ENCODE peak calls at places on chromosomes 3 and 15, in four cellular contexts. One of them, this sample, is unnamed.

GRCh38 chr3:119352863-119353527 is 58.8 kb downstream of the ARHGAP31 start:
- DNase-seq in dorsolateral prefrontal cortex: no peak
- DNase-seq in heart right ventricle: peak
- DNase-seq in neural progenitor cell: no peak
- DNase-seq in this sample: no peak

GRCh38 chr3:158574646-158575045 is 3.7 kb downstream of the MLF1 start:
- DNase-seq in dorsolateral prefrontal cortex: no peak
- DNase-seq in heart right ventricle: no peak
- DNase-seq in neural progenitor cell: no peak
- DNase-seq in this sample: no peak

GRCh38 chr3:53842436-53843194 is 3.6 kb downstream of the CHDH start:
- DNase-seq in dorsolateral prefrontal cortex: peak
- DNase-seq in heart right ventricle: peak
- DNase-seq in neural progenitor cell: peak
- DNase-seq in this sample: peak

GRCh38 chr3:71210257-71211002 is 373.1 kb downstream of the FOXP1 start:
- DNase-seq in dorsolateral prefrontal cortex: no peak
- DNase-seq in heart right ventricle: no peak
- DNase-seq in neural progenitor cell: no peak
- DNase-seq in this sample: peak

GRCh38 chr15:73352082-73352481 is 16.7 kb downstream of the HCN4 start:
- DNase-seq in dorsolateral prefrontal cortex: peak
- DNase-seq in heart right ventricle: peak
- DNase-seq in neural progenitor cell: no peak
- DNase-seq in this sample: no peak

GRCh38 chr15:65521355-65521754 is 3.9 kb upstream of the DPP8 start:
- DNase-seq in dorsolateral prefrontal cortex: no peak
- DNase-seq in heart right ventricle: no peak
- DNase-seq in neural progenitor cell: no peak
- DNase-seq in this sample: no peak

GRCh38 chr3:146325170-146325569 is 74.3 kb upstream of the PLSCR4 start:
- DNase-seq in dorsolateral prefrontal cortex: no peak
- DNase-seq in heart right ventricle: no peak
- DNase-seq in neural progenitor cell: no peak
- DNase-seq in this sample: no peak

GRCh38 chr15:48962662-48963523 is 826 bp downstream of the SHC4 start:
- DNase-seq in dorsolateral prefrontal cortex: peak
- DNase-seq in heart right ventricle: no peak
- DNase-seq in neural progenitor cell: peak
- DNase-seq in this sample: no peak

GRCh38 chr15:28024889-28025250 is 74.2 kb downstream of the OCA2 start:
- DNase-seq in dorsolateral prefrontal cortex: no peak
- DNase-seq in heart right ventricle: no peak
- DNase-seq in neural progenitor cell: no peak
- DNase-seq in this sample: no peak

GRCh38 chr3:31882431-31882830 is 98.6 kb downstream of the OSBPL10 start:
- DNase-seq in dorsolateral prefrontal cortex: no peak
- DNase-seq in heart right ventricle: no peak
- DNase-seq in neural progenitor cell: no peak
- DNase-seq in this sample: no peak

GRCh38 chr15:86079491-86080266 is at the start of gene AGBL1:
- DNase-seq in dorsolateral prefrontal cortex: no peak
- DNase-seq in heart right ventricle: no peak
- DNase-seq in neural progenitor cell: peak
- DNase-seq in this sample: no peak

GRCh38 chr3:136078421-136079364 is 113.2 kb downstream of the PPP2R3A start:
- DNase-seq in dorsolateral prefrontal cortex: no peak
- DNase-seq in heart right ventricle: no peak
- DNase-seq in neural progenitor cell: no peak
- DNase-seq in this sample: no peak

GRCh38 chr3:126180477-126181397 is at the start of gene ALDH1L1:
- DNase-seq in dorsolateral prefrontal cortex: peak
- DNase-seq in heart right ventricle: peak
- DNase-seq in neural progenitor cell: peak
- DNase-seq in this sample: peak

GRCh38 chr3:160981217-160981938 is 123.8 kb downstream of the B3GALNT1 start:
- DNase-seq in dorsolateral prefrontal cortex: no peak
- DNase-seq in heart right ventricle: peak
- DNase-seq in neural progenitor cell: no peak
- DNase-seq in this sample: peak

GRCh38 chr3:185924375-185924774 is 13.4 kb downstream of the TRA2B start:
- DNase-seq in dorsolateral prefrontal cortex: no peak
- DNase-seq in heart right ventricle: no peak
- DNase-seq in neural progenitor cell: no peak
- DNase-seq in this sample: no peak
- H3K27ac ChIP-seq in dorsolateral prefrontal cortex: no peak
- H3K27ac ChIP-seq in heart right ventricle: no peak
- H3K27ac ChIP-seq in neural progenitor cell: no peak
- H3K27ac ChIP-seq in this sample: no peak

DNA sequence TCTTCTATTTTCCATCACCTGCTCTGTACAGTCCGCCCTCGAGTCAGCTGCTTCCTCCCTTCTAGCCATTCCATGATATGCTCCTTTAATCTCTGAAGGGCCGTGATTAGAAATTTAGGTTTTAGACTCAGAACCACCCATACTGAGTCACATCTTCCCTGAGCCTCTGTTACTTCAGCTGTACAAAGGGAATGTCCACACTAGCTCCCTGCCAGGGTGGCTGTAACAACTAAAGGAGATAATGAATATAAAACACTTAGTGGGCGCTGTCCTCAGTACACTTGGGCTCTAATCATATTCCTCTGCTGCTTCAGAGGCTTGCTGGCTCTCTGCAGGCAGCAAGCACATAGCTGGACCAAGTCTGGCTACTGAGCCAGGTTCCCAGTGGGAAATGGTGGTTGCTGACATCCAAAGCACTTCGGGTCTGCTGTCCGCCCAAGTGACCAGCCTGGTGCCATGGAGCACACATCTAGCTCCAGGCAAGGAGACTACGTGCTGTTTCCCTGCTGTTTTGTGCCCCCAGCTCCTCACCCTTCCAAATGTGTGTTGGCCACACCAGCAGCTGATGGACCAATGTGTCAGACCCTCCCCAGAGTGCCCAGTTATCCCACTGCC is 901 bp upstream of the CHST14 start:
- DNase-seq in dorsolateral prefrontal cortex: no peak
- DNase-seq in heart right ventricle: no peak
- DNase-seq in neural progenitor cell: no peak
- DNase-seq in this sample: no peak
- H3K4me3 ChIP-seq in dorsolateral prefrontal cortex: peak
- H3K4me3 ChIP-seq in heart right ventricle: peak
- H3K4me3 ChIP-seq in neural progenitor cell: peak
- H3K4me3 ChIP-seq in this sample: no peak

GRCh38 chr3:72951259-72951722 is 45.3 kb upstream of the PPP4R2 start:
- DNase-seq in dorsolateral prefrontal cortex: no peak
- DNase-seq in heart right ventricle: no peak
- DNase-seq in neural progenitor cell: no peak
- DNase-seq in this sample: no peak
- H3K27ac ChIP-seq in dorsolateral prefrontal cortex: peak
- H3K27ac ChIP-seq in heart right ventricle: no peak
- H3K27ac ChIP-seq in neural progenitor cell: no peak
- H3K27ac ChIP-seq in this sample: peak

DNA sequence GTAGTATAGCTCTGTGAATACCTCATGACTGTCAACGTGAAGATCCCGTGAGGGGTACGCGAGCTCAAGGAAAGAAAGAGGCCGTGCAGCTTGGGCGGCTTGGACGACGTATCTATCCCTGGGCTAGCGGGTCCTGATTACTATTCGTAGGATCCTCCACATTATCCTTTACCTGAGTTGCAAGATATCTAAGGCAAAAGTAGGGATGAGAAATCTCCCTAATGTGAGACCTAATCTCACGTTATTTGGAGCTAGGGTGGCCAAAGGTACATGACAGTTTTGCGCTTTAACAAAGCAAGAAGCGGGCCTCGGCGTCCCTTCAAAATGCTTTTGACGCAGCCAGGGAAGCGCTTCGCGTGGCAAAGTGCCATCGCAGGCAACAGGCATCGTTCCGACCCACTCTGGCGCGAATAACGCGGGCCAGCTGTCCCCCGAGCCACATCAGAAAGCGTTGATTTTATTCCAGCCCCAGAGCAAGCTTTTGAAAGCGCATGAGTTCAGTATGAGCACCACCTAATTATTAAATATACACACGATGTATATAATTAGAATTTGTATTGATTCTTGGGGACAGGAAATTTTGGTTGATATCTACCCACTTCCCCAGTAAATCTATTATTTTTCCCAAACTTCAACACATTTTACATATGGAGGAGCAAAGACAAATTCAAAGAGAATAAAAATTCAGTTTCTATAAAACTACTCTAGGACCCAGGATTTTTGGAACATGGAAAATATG is 2.5 kb upstream of the EOMES start:
- DNase-seq in dorsolateral prefrontal cortex: no peak
- DNase-seq in heart right ventricle: no peak
- DNase-seq in neural progenitor cell: peak
- DNase-seq in this sample: no peak
- H3K4me3 ChIP-seq in dorsolateral prefrontal cortex: no peak
- H3K4me3 ChIP-seq in heart right ventricle: no peak
- H3K4me3 ChIP-seq in neural progenitor cell: no peak
- H3K4me3 ChIP-seq in this sample: no peak

DNA sequence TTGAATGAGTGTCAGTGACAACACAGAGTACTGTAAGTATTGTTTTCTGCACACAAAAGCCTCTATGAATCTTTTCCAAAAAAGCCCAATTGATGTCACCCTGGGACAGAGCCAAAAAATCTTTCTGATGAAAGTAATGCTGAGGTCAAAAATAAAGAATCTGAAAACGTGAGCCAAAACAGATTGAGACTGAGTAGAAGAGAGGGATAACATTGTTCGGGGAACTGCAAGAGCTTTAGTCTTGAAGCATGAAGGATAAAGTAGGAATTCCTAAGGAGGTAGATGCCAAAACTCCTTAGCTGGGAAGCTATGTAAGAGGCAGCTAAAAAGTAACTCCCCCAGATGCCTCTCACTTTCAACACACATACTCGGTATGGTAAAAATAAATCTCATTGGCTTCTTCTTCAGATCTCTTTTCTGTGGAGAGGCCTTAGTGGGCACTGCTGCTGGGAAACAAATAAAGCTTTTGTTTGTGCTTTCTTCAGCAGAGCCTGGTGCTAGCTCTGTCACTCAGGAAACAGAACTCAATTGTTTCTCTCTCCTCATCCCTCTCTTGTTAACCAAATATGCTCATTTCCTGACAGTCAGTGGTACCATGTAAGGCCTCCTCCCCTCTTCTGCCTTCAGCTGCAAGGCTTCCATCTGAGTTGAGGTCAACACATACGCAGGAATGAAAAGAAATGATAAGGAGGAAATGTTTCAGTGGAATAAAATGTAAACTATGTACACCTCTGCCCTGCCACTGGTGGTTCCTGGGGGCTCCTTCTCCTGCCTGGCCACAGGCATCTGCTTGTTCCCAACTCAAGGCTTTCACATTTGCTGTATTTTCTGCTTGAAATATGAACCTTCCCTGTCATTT is 58.1 kb downstream of the CD200 start:
- DNase-seq in dorsolateral prefrontal cortex: peak
- DNase-seq in heart right ventricle: no peak
- DNase-seq in neural progenitor cell: peak
- DNase-seq in this sample: no peak
- H3K27ac ChIP-seq in dorsolateral prefrontal cortex: peak
- H3K27ac ChIP-seq in heart right ventricle: peak
- H3K27ac ChIP-seq in neural progenitor cell: peak
- H3K27ac ChIP-seq in this sample: peak

DNA sequence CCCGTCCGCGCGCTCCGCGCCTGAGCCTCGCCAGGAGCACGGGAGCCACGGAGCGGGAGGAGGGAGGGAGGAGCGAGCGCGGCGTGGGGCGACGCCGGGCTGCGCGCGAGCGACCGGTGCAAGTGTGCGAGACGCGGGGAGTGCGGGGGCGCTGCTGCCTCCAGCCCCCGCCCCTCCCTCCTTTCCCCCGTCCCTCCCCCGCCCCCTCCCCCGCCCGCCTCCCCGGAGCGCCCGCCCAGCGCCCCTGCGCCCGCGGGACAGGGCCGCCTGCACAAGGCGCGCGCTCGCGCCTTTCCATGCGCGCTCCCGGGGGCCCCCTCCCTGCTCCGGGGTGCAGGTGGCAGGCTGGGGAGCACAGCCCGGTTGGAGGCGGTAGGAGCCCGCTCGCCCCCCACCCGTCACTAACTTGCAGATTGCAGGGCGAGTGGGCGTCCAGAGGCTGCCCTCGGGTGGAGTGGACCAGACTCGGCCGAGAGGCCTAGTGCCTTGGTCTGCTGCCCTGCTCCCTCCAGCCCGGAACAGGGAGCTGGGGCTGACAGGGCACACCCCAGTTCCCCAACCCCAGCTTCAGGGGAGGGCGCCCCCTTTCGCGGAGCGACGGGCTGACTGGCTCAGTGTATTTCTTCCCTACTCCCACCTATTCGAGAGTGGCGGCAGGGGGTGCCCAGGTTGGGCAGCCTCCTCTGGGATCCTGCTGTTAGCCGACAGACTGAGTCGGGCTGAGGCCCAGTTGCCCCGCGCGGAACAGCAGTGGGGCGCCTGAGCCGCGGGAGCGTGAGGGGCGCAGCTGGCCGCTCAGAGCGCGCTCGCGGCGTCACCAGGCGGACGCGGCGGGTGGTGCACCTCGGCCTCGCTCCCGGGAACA is at the start of gene WNT7A:
- DNase-seq in dorsolateral prefrontal cortex: no peak
- DNase-seq in heart right ventricle: no peak
- DNase-seq in neural progenitor cell: peak
- DNase-seq in this sample: no peak
- H3K4me3 ChIP-seq in dorsolateral prefrontal cortex: peak
- H3K4me3 ChIP-seq in heart right ventricle: peak
- H3K4me3 ChIP-seq in neural progenitor cell: peak
- H3K4me3 ChIP-seq in this sample: no peak

GRCh38 chr15:58440181-58440910 is 8.6 kb downstream of the LIPC start:
- DNase-seq in dorsolateral prefrontal cortex: no peak
- DNase-seq in heart right ventricle: peak
- DNase-seq in neural progenitor cell: no peak
- DNase-seq in this sample: no peak

GRCh38 chr15:58438111-58438510 is 6.3 kb downstream of the LIPC start:
- DNase-seq in dorsolateral prefrontal cortex: no peak
- DNase-seq in heart right ventricle: no peak
- DNase-seq in neural progenitor cell: no peak
- DNase-seq in this sample: no peak

GRCh38 chr15:58440922-58441321 is 9.1 kb downstream of the LIPC start:
- DNase-seq in dorsolateral prefrontal cortex: no peak
- DNase-seq in heart right ventricle: no peak
- DNase-seq in neural progenitor cell: no peak
- DNase-seq in this sample: no peak

GRCh38 chr15:58437531-58438105 is 5.8 kb downstream of the LIPC start:
- DNase-seq in dorsolateral prefrontal cortex: no peak
- DNase-seq in heart right ventricle: no peak
- DNase-seq in neural progenitor cell: no peak
- DNase-seq in this sample: no peak

DNA sequence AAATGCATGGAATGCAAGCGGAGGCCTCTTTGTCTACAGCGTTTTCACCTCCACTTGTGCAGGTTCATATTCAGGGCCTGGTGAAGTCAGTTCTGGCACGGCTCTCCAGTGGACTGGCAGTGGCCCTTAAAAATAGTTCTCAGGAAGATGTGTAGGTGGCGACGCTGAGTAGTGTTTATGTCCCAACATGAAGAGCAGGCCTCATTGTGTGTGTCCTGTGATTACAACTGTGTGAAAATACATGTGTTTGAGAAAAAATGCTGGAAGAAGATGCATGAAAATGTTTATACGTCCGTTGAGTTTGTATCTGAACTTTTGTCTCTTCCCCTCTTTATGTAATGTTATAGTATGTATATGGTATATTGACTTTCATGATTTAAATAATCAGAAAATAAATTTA is 7.2 kb downstream of the LIPC start:
- DNase-seq in dorsolateral prefrontal cortex: no peak
- DNase-seq in heart right ventricle: peak
- DNase-seq in neural progenitor cell: peak
- DNase-seq in this sample: no peak
- H3K27ac ChIP-seq in dorsolateral prefrontal cortex: no peak
- H3K27ac ChIP-seq in heart right ventricle: peak
- H3K27ac ChIP-seq in neural progenitor cell: no peak
- H3K27ac ChIP-seq in this sample: peak